ENCODE peak calls at places on chromosomes 6 and 20, in four cellular contexts. J is GM12878, E is H1, I is K562. G is an unnamed sample. For H3K36me3, the result is how much of the 10 kb centered on the place peaks cover.

GRCh38 chr6:88823998-88824397 is 139.4 kb downstream of the RNGTT start:
- DNase-seq in E (no peak), I (no peak), J (no peak), G (no peak)

GRCh38 chr6:30154709-30155521 is 6.1 kb downstream of the TRIM10 start:
- DNase-seq in I (no peak), J (no peak), E (no peak), G (no peak)

GRCh38 chr20:34040300-34041015 is 46.7 kb downstream of the RALY start:
- DNase-seq in E (no peak), I (no peak), J (no peak), G (no peak)

GRCh38 chr6:155384343-155384742 is 70.1 kb upstream of the TFB1M start:
- DNase-seq in E (no peak), J (no peak), I (no peak), G (no peak)

GRCh38 chr20:8132632-8133587 is 844 bp downstream of the PLCB1 start:
- DNase-seq in I (no peak), J (no peak), E (no peak), G (no peak)

GRCh38 chr6:13383280-13384163 is 55.2 kb upstream of the TBC1D7 start:
- DNase-seq in E (no peak), I (no peak), J (peak), G (no peak)

GRCh38 chr20:15396900-15397299 is 1059.5 kb upstream of the FLRT3 start:
- DNase-seq in J (no peak), E (no peak), I (no peak), G (no peak)

GRCh38 chr6:125511809-125512341 is 210.1 kb upstream of the HDDC2 start:
- DNase-seq in E (no peak), I (no peak), J (no peak), G (no peak)

GRCh38 chr20:25039697-25040437 is 18.1 kb downstream of the ACSS1 start:
- DNase-seq in I (no peak), E (no peak), J (no peak), G (no peak)

GRCh38 chr6:106520711-106521367 is 108.5 kb downstream of the RTN4IP1 start:
- DNase-seq in I (peak), J (peak), E (no peak), G (no peak)

GRCh38 chr6:134287863-134288537 is 29.9 kb downstream of the SGK1 start:
- DNase-seq in I (no peak), J (peak), E (no peak), G (no peak)

GRCh38 chr20:18176318-18176785 is 38.7 kb downstream of the KAT14 start:
- DNase-seq in E (peak), I (no peak), J (no peak), G (no peak)

GRCh38 chr6:150690681-150691080 is 91.0 kb downstream of the PLEKHG1 start:
- DNase-seq in E (no peak), J (no peak), I (no peak), G (no peak)

GRCh38 chr20:33653218-33653899 is 8.8 kb upstream of the C20orf144 start:
- DNase-seq in E (peak), J (no peak), I (peak), G (peak)

GRCh38 chr6:130858498-130859160 is 31.4 kb downstream of the SMLR1 start:
- DNase-seq in J (no peak), E (no peak), I (no peak), G (no peak)

GRCh38 chr6:102485480-102485879 is 1092.0 kb downstream of the GRIK2 start:
- DNase-seq in I (no peak), E (no peak), J (no peak), G (no peak)

GRCh38 chr6:37061157-37061804 is 55.8 kb downstream of the FGD2 start:
- DNase-seq in I (no peak), E (no peak), J (no peak), G (peak)

GRCh38 chr6:26159417-26160273 is 72.4 kb downstream of the HFE start:
- DNase-seq in I (no peak), E (no peak), J (peak), G (no peak)

GRCh38 chr6:141988954-141989705 is 143.6 kb upstream of the GJE1 start:
- DNase-seq in J (no peak), I (no peak), E (peak), G (peak)

GRCh38 chr20:63409834-63410435 is 48.8 kb upstream of the CHRNA4 start:
- DNase-seq in E (no peak), J (no peak), I (no peak), G (no peak)

GRCh38 chr20:47614703-47615309 is 113.1 kb downstream of the NCOA3 start:
- DNase-seq in E (no peak), I (no peak), J (no peak), G (no peak)

GRCh38 chr6:2999005-2999620 is 581 bp upstream of the NQO2 start:
- DNase-seq in J (no peak), E (no peak), I (no peak), G (no peak)

GRCh38 chr20:14845199-14846160 is 508.1 kb upstream of the FLRT3 start:
- DNase-seq in J (no peak), I (no peak), E (no peak), G (no peak)

GRCh38 chr6:152496731-152497130 is 140.4 kb downstream of the SYNE1 start:
- DNase-seq in J (no peak), E (no peak), I (no peak), G (no peak)

GRCh38 chr6:85643530-85644373 is 1.1 kb upstream of the SYNCRIP start:
- DNase-seq in J (peak), I (no peak), E (peak), G (peak)

GRCh38 chr6:149482542-149483261 is 2.1 kb downstream of the ZC3H12D start:
- DNase-seq in I (no peak), J (no peak), E (no peak), G (no peak)

GRCh38 chr20:34549291-34549928 is 9.1 kb upstream of the MAP1LC3A start:
- DNase-seq in I (no peak), E (peak), J (no peak), G (no peak)

GRCh38 chr6:148800535-148800934 is 53.7 kb downstream of the UST start:
- DNase-seq in E (no peak), J (no peak), I (no peak), G (no peak)

GRCh38 chr20:61608275-61609085 is 356.4 kb downstream of the CDH4 start:
- DNase-seq in I (peak), E (peak), J (no peak), G (no peak)

GRCh38 chr20:41456341-41456740 is 89.7 kb upstream of the EMILIN3 start:
- DNase-seq in J (no peak), I (no peak), E (no peak), G (no peak)
- H3K36me3 ChIP-seq in J (under half), I (half or more), E (under half), G (under half)

GRCh38 chr20:6924681-6925080 is 157.2 kb downstream of the BMP2 start:
- DNase-seq in J (no peak), I (no peak), E (no peak), G (no peak)
- TF ChIP-seq NRF1 in J (no peak), I (no peak), E (no peak), G (no peak)

GRCh38 chr20:39810269-39810668 is 848.1 kb downstream of the DHX35 start:
- DNase-seq in I (no peak), E (no peak), J (no peak), G (no peak)
- H3K36me3 ChIP-seq in I (under half), E (under half), J (under half), G (under half)

GRCh38 chr6:169342655-169343054 is 89.0 kb upstream of the THBS2 start:
- DNase-seq in E (no peak), I (no peak), J (no peak), G (no peak)

GRCh38 chr6:169343886-169344525 is 90.4 kb upstream of the THBS2 start:
- DNase-seq in J (no peak), E (no peak), I (no peak), G (no peak)

GRCh38 chr6:169341706-169342105 is 88.1 kb upstream of the THBS2 start:
- DNase-seq in E (no peak), J (no peak), I (no peak), G (no peak)

GRCh38 chr6:169344651-169345050 is 91.0 kb upstream of the THBS2 start:
- DNase-seq in J (no peak), I (no peak), E (no peak), G (no peak)

GRCh38 chr6:169345198-169345597 is 91.6 kb upstream of the THBS2 start:
- DNase-seq in I (no peak), E (no peak), J (no peak), G (no peak)
- TF ChIP-seq NRF1 in I (no peak), E (no peak), J (no peak), G (no peak)

GRCh38 chr6:33306356-33306755 is 7.5 kb downstream of the TAPBP start:
- DNase-seq in J (no peak), I (no peak), E (no peak), G (peak)
- H3K36me3 ChIP-seq in J (under half), I (half or more), E (under half), G (under half)

DNA sequence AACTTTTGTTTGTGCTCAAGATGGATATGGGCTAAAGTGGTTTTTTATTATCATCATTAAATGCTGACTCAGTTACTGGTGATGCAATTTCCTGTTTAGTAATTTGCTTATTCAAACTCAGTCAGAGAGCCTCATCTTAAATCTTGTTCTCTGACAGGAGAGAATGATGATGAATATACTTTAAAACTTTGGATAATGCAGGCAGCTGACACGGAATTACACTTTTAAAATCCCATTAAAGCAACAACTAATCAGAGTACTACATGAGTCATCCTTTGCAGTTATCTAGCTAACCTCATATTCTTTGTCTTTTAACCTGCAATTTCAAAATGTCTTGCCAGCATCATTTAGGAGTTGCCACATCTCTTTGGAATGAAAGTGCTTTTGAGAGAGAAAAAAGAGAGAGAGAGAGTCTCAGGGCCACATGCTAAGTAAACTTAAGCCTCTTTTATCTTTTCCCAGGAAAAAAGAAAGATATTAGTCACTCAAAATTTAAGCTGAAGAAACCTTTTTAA is 9.2 kb upstream of the C6orf141 start:
- DNase-seq in E (no peak), J (no peak), I (no peak), G (no peak)
- TF ChIP-seq NRF1 in E (no peak), J (no peak), I (no peak), G (no peak)

GRCh38 chr6:35238843-35239289 is 20.7 kb upstream of the ZNF76 start:
- DNase-seq in I (no peak), E (no peak), J (no peak), G (peak)
- H3K36me3 ChIP-seq in I (under half), E (under half), J (under half), G (under half)

G was measured in SK-N-SH.